ENCODE peak calls at places on chromosomes 2 and 18, in seven cellular contexts. B, G, V, M, J, Q and I are unnamed samples.

GRCh38 chr2:209422191-209422754 is 1.6 kb upstream of the MAP2 start:
- DNase-seq in B (no peak), G (no peak), V (no peak), M (peak; percentile 26), J (no peak), Q (no peak), I (peak; percentile 11)

GRCh38 chr2:43268066-43268971 is 41.9 kb upstream of the ZFP36L2 start:
- DNase-seq in B (peak; percentile 32), G (no peak), V (no peak), M (no peak), J (no peak), Q (no peak), I (no peak)

GRCh38 chr2:188410504-188411235 is 119.0 kb downstream of the GULP1 start:
- DNase-seq in B (peak; percentile 30), G (no peak), V (no peak), M (no peak), J (no peak), Q (no peak), I (no peak)

GRCh38 chr2:177812713-177813396 is 259.7 kb downstream of the PDE11A start:
- DNase-seq in B (no peak), G (no peak), V (no peak), M (no peak), J (no peak), Q (no peak), I (no peak)

GRCh38 chr2:134190062-134190806 is 63.6 kb upstream of the MGAT5 start:
- DNase-seq in B (no peak), G (no peak), V (no peak), M (no peak), J (no peak), Q (no peak), I (no peak)

GRCh38 chr2:106160786-106161261 is 33.3 kb downstream of the UXS1 start:
- DNase-seq in B (no peak), G (no peak), V (no peak), M (no peak), J (no peak), Q (no peak), I (no peak)

GRCh38 chr2:159617080-159617479 is 732 bp upstream of the BAZ2B start:
- DNase-seq in B (no peak), G (no peak), V (no peak), M (no peak), J (no peak), Q (peak; percentile 32), I (no peak)

GRCh38 chr2:173647681-173648350 is 293.1 kb downstream of the CDCA7 start:
- DNase-seq in B (peak; percentile 78), G (no peak), V (no peak), M (no peak), J (no peak), Q (no peak), I (no peak)

GRCh38 chr18:42813570-42813969 is 301.9 kb downstream of the RIT2 start:
- DNase-seq in B (no peak), G (no peak), V (no peak), M (no peak), J (no peak), Q (no peak), I (no peak)

GRCh38 chr2:109648041-109648527 is 33.9 kb downstream of the SOWAHC start:
- DNase-seq in B (peak; percentile 79), G (no peak), V (no peak), M (no peak), J (no peak), Q (no peak), I (no peak)

GRCh38 chr2:207288628-207289027 is 122.9 kb upstream of the KLF7 start:
- DNase-seq in B (no peak), G (no peak), V (no peak), M (no peak), J (no peak), Q (no peak), I (no peak)

GRCh38 chr18:12839526-12840196 is 44.4 kb downstream of the PTPN2 start:
- DNase-seq in B (peak; percentile 60), G (no peak), V (no peak), M (no peak), J (peak; percentile 19), Q (no peak), I (no peak)

GRCh38 chr2:150351922-150352321 is 135.5 kb downstream of the RND3 start:
- DNase-seq in B (no peak), G (no peak), V (no peak), M (no peak), J (no peak), Q (no peak), I (no peak)

GRCh38 chr2:60453301-60453700 is 100.2 kb downstream of the BCL11A start:
- DNase-seq in B (no peak), G (no peak), V (no peak), M (peak; percentile 64), J (no peak), Q (no peak), I (no peak)

GRCh38 chr2:168612719-168613118 is 156.6 kb downstream of the CERS6 start:
- DNase-seq in B (no peak), G (no peak), V (no peak), M (no peak), J (no peak), Q (no peak), I (no peak)

GRCh38 chr18:44677933-44678332 is 2.8 kb upstream of the SETBP1 start:
- DNase-seq in B (no peak), G (no peak), V (no peak), M (no peak), J (no peak), Q (no peak), I (no peak)

GRCh38 chr2:237923507-237924163 is 43.2 kb upstream of the UBE2F start:
- DNase-seq in B (peak; percentile 82), G (peak; percentile 93), V (peak; percentile 85), M (peak; percentile 86), J (peak; percentile 90), Q (no peak), I (no peak)

GRCh38 chr2:223469270-223470057 is 132.7 kb downstream of the SCG2 start:
- DNase-seq in B (peak; percentile 81), G (no peak), V (no peak), M (peak; percentile 84), J (no peak), Q (no peak), I (no peak)

GRCh38 chr2:57429821-57430220 is 616.8 kb upstream of the VRK2 start:
- DNase-seq in B (no peak), G (no peak), V (no peak), M (no peak), J (no peak), Q (no peak), I (no peak)

GRCh38 chr18:8777846-8778245 is 72.5 kb downstream of the MTCL1 start:
- DNase-seq in B (no peak), G (no peak), V (no peak), M (no peak), J (no peak), Q (no peak), I (no peak)

GRCh38 chr2:132460781-132461180 is 44.2 kb downstream of the GPR39 start:
- DNase-seq in B (peak; percentile 14), G (no peak), V (no peak), M (no peak), J (no peak), Q (no peak), I (no peak)

GRCh38 chr2:46299365-46300263 is 2.4 kb downstream of the EPAS1 start:
- DNase-seq in B (peak; percentile 81), G (peak; percentile 37), V (peak; percentile 80), M (peak; percentile 87), J (no peak), Q (peak; percentile 43), I (no peak)

GRCh38 chr2:8999802-9000201 is 3.7 kb downstream of the MBOAT2 start:
- DNase-seq in B (no peak), G (no peak), V (no peak), M (no peak), J (no peak), Q (no peak), I (no peak)

GRCh38 chr2:150431975-150432374 is 55.5 kb downstream of the RND3 start:
- DNase-seq in B (no peak), G (no peak), V (no peak), M (no peak), J (no peak), Q (no peak), I (no peak)

GRCh38 chr2:231431606-231432005 is 32.7 kb downstream of the NCL start:
- DNase-seq in B (no peak), G (no peak), V (no peak), M (no peak), J (no peak), Q (no peak), I (no peak)

GRCh38 chr18:52747869-52748268 is 407.9 kb downstream of the DCC start:
- DNase-seq in B (no peak), G (no peak), V (peak; percentile 42), M (no peak), J (no peak), Q (no peak), I (no peak)

GRCh38 chr2:96112501-96113366 is 3.6 kb downstream of the ADRA2B start:
- DNase-seq in B (no peak), G (no peak), V (no peak), M (peak; percentile 16), J (no peak), Q (no peak), I (no peak)

GRCh38 chr2:121903037-121903689 is 147.7 kb downstream of the TSN start:
- DNase-seq in B (peak; percentile 45), G (no peak), V (no peak), M (no peak), J (no peak), Q (no peak), I (no peak)

GRCh38 chr2:209240204-209240603 is 183.6 kb upstream of the MAP2 start:
- DNase-seq in B (no peak), G (no peak), V (no peak), M (no peak), J (no peak), Q (no peak), I (no peak)

GRCh38 chr2:122927217-122927616 is 1097.9 kb upstream of the CNTNAP5 start:
- DNase-seq in B (no peak), G (no peak), V (no peak), M (no peak), J (no peak), Q (no peak), I (no peak)

GRCh38 chr2:55926246-55926645 is 2.7 kb upstream of the EFEMP1 start:
- DNase-seq in B (no peak), G (no peak), V (no peak), M (no peak), J (no peak), Q (no peak), I (no peak)

GRCh38 chr2:29113891-29114321 is 1.3 kb upstream of the CLIP4 start:
- DNase-seq in B (peak; percentile 86), G (no peak), V (no peak), M (no peak), J (peak; percentile 20), Q (no peak), I (no peak)

GRCh38 chr18:63379639-63379962 is 12.6 kb upstream of the KDSR start:
- DNase-seq in B (no peak), G (no peak), V (no peak), M (no peak), J (no peak), Q (no peak), I (no peak)

GRCh38 chr2:226909131-226909530 is 73.3 kb downstream of the RHBDD1 start:
- DNase-seq in B (no peak), G (no peak), V (no peak), M (no peak), J (no peak), Q (no peak), I (no peak)

GRCh38 chr2:75100011-75100680 is 99.2 kb downstream of the TACR1 start:
- DNase-seq in B (peak; percentile 92), G (no peak), V (no peak), M (no peak), J (no peak), Q (no peak), I (no peak)

GRCh38 chr2:216139884-216140283 is 30.7 kb downstream of the XRCC5 start:
- DNase-seq in B (no peak), G (peak; percentile 26), V (no peak), M (no peak), J (no peak), Q (no peak), I (no peak)

GRCh38 chr2:62000538-62000937 is 95.1 kb downstream of the COMMD1 start:
- DNase-seq in B (no peak), G (no peak), V (no peak), M (no peak), J (no peak), Q (no peak), I (no peak)

GRCh38 chr2:144515694-144516416 is 4.1 kb downstream of the ZEB2 start:
- DNase-seq in B (peak; percentile 70), G (no peak), V (peak; percentile 57), M (peak; percentile 79), J (no peak), Q (no peak), I (no peak)